ENCODE peak calls at places on chromosomes 12 and 14, in ten cellular contexts. M is omental fat pad, U is BE2C, X is activated B cell treated with CpG ODN at 0.5 μM for 24 hours, T is WERI-Rb-1, E is stomach, Z is H9, V is upper lobe of left lung, J is tibial artery, L is cardiac fibroblast. G is an unnamed sample.

GRCh38 chr12:113770389-113770865 is 195.7 kb downstream of the RBM19 start:
- DNase-seq in M (no peak), E (no peak), V (no peak), T (no peak), L (no peak), J (no peak), X (no peak), U (no peak), Z (no peak), G (no peak)

GRCh38 chr12:32032205-32032810 is 73.1 kb downstream of the RESF1 start:
- DNase-seq in T (no peak), M (no peak), J (no peak), V (no peak), U (no peak), X (no peak), E (no peak), L (no peak), Z (no peak), G (no peak)

GRCh38 chr12:116492703-116493324 is 66.4 kb upstream of the MAP1LC3B2 start:
- DNase-seq in T (no peak), M (no peak), U (no peak), X (no peak), L (peak), V (no peak), J (no peak), E (no peak), Z (no peak), G (no peak)

GRCh38 chr12:12877789-12878455 is 13.4 kb upstream of the GPRC5A start:
- DNase-seq in M (no peak), J (no peak), U (peak), L (no peak), T (no peak), Z (no peak), X (no peak), E (no peak), V (no peak), G (no peak)

GRCh38 chr14:104113631-104114420 is 24.6 kb upstream of the KIF26A start:
- DNase-seq in L (no peak), U (peak), T (peak), X (no peak), V (no peak), J (peak), E (peak), Z (no peak), M (no peak), G (peak)

GRCh38 chr14:79915411-79915810 is 295.9 kb downstream of the DIO2 start:
- DNase-seq in V (no peak), E (no peak), Z (no peak), T (no peak), U (no peak), L (no peak), M (no peak), J (no peak), X (no peak), G (no peak)

GRCh38 chr12:52713960-52714886 is 10.9 kb upstream of the KRT77 start:
- DNase-seq in M (no peak), U (no peak), L (no peak), J (no peak), T (no peak), E (no peak), X (no peak), Z (peak), V (no peak), G (no peak)

GRCh38 chr12:31618228-31619025 is 27.5 kb upstream of the DENND5B start:
- DNase-seq in X (no peak), L (peak), V (no peak), T (no peak), J (no peak), U (no peak), Z (no peak), M (no peak), E (no peak), G (no peak)

GRCh38 chr14:63276492-63277342 is 42.0 kb downstream of the GPHB5 start:
- DNase-seq in Z (no peak), J (no peak), V (no peak), E (no peak), X (no peak), L (peak), M (no peak), U (no peak), T (no peak), G (no peak)

GRCh38 chr14:100604126-100604501 is 16.9 kb upstream of the BEGAIN start:
- DNase-seq in U (peak), M (no peak), E (no peak), J (peak), V (no peak), X (no peak), T (no peak), L (no peak), Z (no peak), G (peak)

GRCh38 chr12:105855691-105856405 is 282.9 kb downstream of the NUAK1 start:
- DNase-seq in J (no peak), L (no peak), V (no peak), T (no peak), X (no peak), M (no peak), Z (no peak), E (no peak), U (no peak), G (no peak)

GRCh38 chr12:31118347-31118830 is 44.7 kb downstream of the DDX11 start:
- DNase-seq in T (peak), U (no peak), E (no peak), J (no peak), Z (peak), M (no peak), L (no peak), V (no peak), X (no peak), G (no peak)

GRCh38 chr12:123063535-123063934 is 83.1 kb downstream of the ARL6IP4 start:
- DNase-seq in Z (peak), U (peak), X (no peak), E (no peak), M (no peak), L (peak), T (peak), J (no peak), V (no peak), G (peak)

GRCh38 chr14:94458558-94459200 is 6.1 kb upstream of the SERPINA11 start:
- DNase-seq in E (no peak), Z (peak), V (no peak), J (no peak), X (no peak), U (no peak), M (no peak), L (peak), T (no peak), G (no peak)

GRCh38 chr14:75279739-75280447 is 1.3 kb downstream of the FOS start:
- DNase-seq in U (no peak), M (no peak), L (no peak), E (no peak), T (no peak), J (peak), X (no peak), V (no peak), Z (peak), G (no peak)

GRCh38 chr12:60257063-60257462 is 661.2 kb downstream of the SLC16A7 start:
- DNase-seq in M (no peak), U (no peak), Z (no peak), T (no peak), V (no peak), X (no peak), E (no peak), J (no peak), L (peak), G (no peak)

GRCh38 chr12:110966081-110966760 is 45.8 kb upstream of the MYL2 start:
- DNase-seq in U (no peak), Z (no peak), X (no peak), E (no peak), J (no peak), V (no peak), T (peak), M (no peak), L (no peak), G (no peak)

GRCh38 chr12:122517877-122518276 is 8.9 kb downstream of the RSRC2 start:
- DNase-seq in J (no peak), E (no peak), T (no peak), M (no peak), Z (no peak), V (no peak), U (no peak), X (no peak), L (peak), G (no peak)

GRCh38 chr12:38886931-38887330 is 18.5 kb downstream of the CPNE8 start:
- DNase-seq in L (no peak), J (no peak), T (no peak), E (no peak), V (no peak), U (no peak), Z (no peak), X (no peak), M (no peak), G (no peak)

GRCh38 chr12:12717586-12718381 is 616 bp downstream of the CDKN1B start:
- DNase-seq in V (peak), J (peak), U (peak), E (no peak), T (no peak), X (peak), L (peak), Z (peak), M (no peak), G (no peak)

GRCh38 chr14:99273724-99274345 is 1.8 kb upstream of the BCL11B start:
- DNase-seq in M (no peak), E (peak), L (no peak), X (no peak), Z (no peak), J (no peak), U (no peak), T (peak), V (no peak), G (no peak)

GRCh38 chr12:11658796-11659195 is 9.3 kb downstream of the ETV6 start:
- DNase-seq in M (no peak), U (no peak), J (no peak), Z (no peak), V (no peak), L (peak), X (no peak), E (no peak), T (no peak), G (no peak)

GRCh38 chr14:103118019-103118662 is 5.1 kb upstream of the TNFAIP2 start:
- DNase-seq in J (peak), V (peak), Z (no peak), X (no peak), U (no peak), E (no peak), M (no peak), L (peak), T (no peak), G (no peak)

GRCh38 chr14:77026930-77027537 is 1.5 kb downstream of the IRF2BPL start:
- DNase-seq in M (no peak), J (peak), X (peak), Z (no peak), E (peak), T (no peak), V (no peak), L (peak), U (peak), G (no peak)

DNA sequence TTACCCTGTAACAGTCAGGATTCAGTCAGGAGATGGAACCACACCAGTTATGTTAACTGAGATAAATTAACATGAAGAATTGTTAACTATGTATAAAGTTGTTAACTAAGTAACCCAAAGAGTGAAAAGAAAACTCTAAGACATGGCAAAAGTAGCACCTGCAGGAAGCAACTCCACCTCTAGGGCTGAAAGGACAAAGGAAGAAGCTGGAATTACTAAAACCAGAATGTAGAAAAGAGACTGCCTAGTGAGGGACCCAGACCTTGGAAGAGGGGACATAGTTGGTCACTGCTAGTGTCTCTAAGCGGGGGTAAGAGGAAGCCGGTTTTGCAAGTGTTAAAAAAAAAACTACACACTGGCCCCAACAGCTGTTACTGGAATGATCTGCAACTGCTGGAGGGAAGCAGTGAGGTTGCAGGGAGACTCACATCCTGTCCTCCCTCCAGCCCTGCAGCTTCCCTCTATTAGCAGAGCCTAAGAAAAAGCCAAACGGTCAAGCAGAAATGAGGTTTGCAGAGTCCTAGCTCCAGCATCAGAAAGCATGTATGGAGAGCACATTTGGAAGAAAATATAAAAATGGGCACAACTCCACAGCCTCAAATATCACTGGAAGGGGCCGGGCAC is 39.7 kb downstream of the GPR135 start:
- DNase-seq in X (no peak), V (no peak), U (no peak), L (peak), Z (peak), M (no peak), J (no peak), E (no peak), T (no peak), G (no peak)
- TF ChIP-seq CTCF in X (no peak), V (no peak), U (no peak), L (peak), Z (peak), M (no peak), J (no peak), E (no peak), T (no peak), G (peak)

GRCh38 chr12:85642810-85643209 is 193.4 kb downstream of the RASSF9 start:
- DNase-seq in V (no peak), T (no peak), M (no peak), U (no peak), Z (no peak), L (peak), E (no peak), J (no peak), X (no peak), G (no peak)
- TF ChIP-seq CTCF in V (no peak), T (no peak), M (no peak), U (no peak), Z (peak), L (peak), E (no peak), J (no peak), X (no peak), G (peak)

GRCh38 chr12:47808574-47809380 is 10.9 kb downstream of the HDAC7 start:
- DNase-seq in J (no peak), L (peak), V (peak), M (no peak), E (no peak), T (no peak), U (no peak), Z (no peak), X (no peak), G (no peak)
- TF ChIP-seq CTCF in J (no peak), L (peak), V (peak), M (no peak), E (no peak), T (peak), U (peak), Z (peak), X (no peak), G (no peak)

DNA sequence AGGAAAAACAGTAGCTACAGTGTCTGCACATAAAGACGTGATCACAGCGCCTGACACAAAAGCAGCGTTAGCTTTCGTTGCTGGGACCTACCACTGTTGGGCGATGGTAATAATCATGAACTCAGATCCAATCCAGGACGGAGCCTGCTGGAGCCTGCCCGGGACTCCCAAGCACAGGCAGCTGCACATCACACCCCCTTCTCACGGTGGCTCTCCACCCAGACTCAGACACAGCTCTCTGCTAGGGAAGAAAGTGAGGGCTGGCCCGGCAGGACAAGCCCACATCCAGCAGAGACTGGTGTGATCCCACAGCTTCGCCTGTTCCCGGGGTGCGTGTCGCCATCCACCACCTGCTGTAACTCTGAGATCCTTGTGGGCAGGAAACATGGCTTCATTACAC is 49.9 kb upstream of the FOXN3 start:
- DNase-seq in T (no peak), L (no peak), E (no peak), M (no peak), J (peak), V (no peak), U (no peak), X (no peak), Z (no peak), G (peak)
- TF ChIP-seq CTCF in T (no peak), L (no peak), E (no peak), M (no peak), J (no peak), V (no peak), U (no peak), X (no peak), Z (no peak), G (no peak)

GRCh38 chr12:68812553-68813241 is 4.7 kb downstream of the MDM2 start:
- DNase-seq in Z (no peak), U (no peak), V (no peak), T (no peak), E (no peak), X (no peak), M (no peak), J (no peak), L (no peak), G (no peak)

GRCh38 chr12:68814490-68815231 is 6.7 kb downstream of the MDM2 start:
- DNase-seq in X (no peak), Z (no peak), L (no peak), T (no peak), E (no peak), J (no peak), U (no peak), V (no peak), M (no peak), G (no peak)

GRCh38 chr12:68815928-68816800 is 8.2 kb downstream of the MDM2 start:
- DNase-seq in E (no peak), T (no peak), X (no peak), U (no peak), V (no peak), J (no peak), M (no peak), Z (no peak), L (no peak), G (no peak)

GRCh38 chr12:68813242-68813593 is 5.2 kb downstream of the MDM2 start:
- DNase-seq in M (no peak), T (no peak), U (no peak), L (no peak), E (no peak), Z (no peak), V (no peak), X (no peak), J (no peak), G (no peak)

DNA sequence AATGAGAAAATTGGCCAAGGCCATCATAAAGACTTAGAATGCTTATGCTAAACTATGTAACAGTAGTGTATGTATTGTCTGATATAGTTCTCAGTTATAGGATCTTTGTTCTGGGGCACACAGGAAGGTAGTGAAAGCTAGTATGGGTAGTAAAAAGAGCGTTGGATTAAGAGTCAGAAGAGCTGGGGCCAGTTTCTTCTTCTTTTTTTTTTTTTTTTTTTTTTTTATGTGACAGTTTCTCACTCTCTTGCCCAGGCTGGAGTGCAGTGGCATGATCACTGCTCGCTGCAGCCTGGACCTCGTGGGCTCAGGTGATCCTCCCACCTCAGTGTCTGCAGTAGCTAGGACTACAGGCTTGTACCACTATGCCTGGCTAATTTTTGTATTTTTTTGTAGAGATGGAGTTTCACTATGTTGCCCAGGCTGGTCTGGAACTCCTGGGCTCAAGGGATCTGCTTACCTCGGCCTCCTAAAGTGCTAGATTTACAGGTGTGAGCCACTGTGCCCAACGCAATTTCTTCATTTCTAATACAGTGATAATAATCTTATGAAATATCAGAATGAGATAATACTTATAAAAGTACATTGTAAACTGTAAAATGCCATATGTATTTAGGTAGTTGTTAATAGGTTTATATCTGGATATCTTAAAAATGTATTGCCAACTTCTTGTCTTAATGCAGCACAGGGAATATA is 7.4 kb downstream of the MDM2 start:
- DNase-seq in E (no peak), L (no peak), M (no peak), U (no peak), X (no peak), V (no peak), J (no peak), T (no peak), Z (no peak), G (no peak)
- TF ChIP-seq CTCF in E (no peak), L (no peak), M (no peak), U (no peak), X (no peak), V (no peak), J (no peak), T (no peak), Z (no peak), G (no peak)

DNA sequence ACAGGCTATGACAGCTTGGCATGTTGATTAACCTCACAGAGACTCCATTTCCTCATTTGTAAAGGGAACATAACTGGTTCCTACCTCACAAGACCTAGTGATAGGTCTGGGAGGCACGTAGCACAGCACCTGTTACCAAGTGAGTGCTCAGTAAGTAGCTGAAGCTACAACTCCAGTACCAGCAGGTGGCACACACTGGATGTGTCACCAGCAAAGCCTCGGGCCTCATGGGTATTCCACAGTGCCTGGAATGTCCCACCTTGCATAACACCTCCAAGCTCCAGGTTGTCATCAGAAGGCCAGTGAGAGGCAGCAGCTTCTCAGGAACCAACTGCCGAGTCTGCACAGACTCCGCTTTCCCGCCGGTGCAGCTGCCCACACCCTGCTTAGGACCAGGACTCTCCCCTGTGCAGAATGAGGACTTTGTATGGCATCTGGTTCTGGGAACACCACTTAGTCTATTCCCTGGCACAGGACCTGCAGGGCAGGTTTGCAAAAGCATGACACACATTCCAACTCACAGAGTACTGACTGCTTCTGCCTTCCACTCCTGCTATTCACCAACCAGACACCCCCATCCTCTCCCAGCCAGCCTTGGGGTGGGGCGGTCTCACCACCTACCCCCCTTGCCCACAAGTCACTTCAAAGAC is 4.2 kb downstream of the VDR start:
- DNase-seq in E (peak), T (peak), V (peak), U (no peak), J (no peak), X (no peak), Z (peak), M (no peak), L (peak), G (no peak)
- TF ChIP-seq CTCF in E (no peak), T (peak), V (peak), U (peak), J (no peak), X (no peak), Z (peak), M (no peak), L (no peak), G (peak)

DNA sequence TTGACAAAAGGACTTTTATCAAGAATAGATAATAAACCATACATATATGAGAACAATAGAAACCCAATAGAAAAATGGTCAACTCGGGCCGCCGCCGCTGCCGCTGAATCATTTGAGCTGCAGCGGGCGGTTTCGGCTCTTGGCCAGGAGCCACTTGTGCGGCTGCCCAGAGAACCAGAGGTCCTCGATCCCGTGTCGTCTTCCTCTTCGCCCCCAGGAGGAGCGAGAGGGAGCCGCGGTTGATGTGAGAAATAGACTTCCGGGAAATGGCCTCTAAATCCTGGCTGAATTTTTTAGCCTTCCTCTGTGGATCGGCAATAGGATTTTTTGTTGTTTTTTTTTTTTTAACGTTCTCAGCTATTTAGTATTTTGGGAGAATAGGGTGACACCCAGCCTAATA is 44.8 kb downstream of the CPSF6 start:
- DNase-seq in X (no peak), V (peak), U (peak), J (peak), E (peak), T (peak), L (peak), Z (peak), M (peak), G (no peak)
- TF ChIP-seq CTCF in X (no peak), V (no peak), U (peak), J (no peak), E (no peak), T (peak), L (no peak), Z (peak), M (no peak), G (peak)